ENCODE peak calls at places on chromosome 12, in eight cellular contexts. A is right lobe of liver, W is body of pancreas, L is thyroid gland, G is stomach, P is A549, U is suprapubic skin, K is GM12891. V is an unnamed sample.

GRCh38 chr12:57621497-57622292 is 10.5 kb downstream of the ARHGEF25 start:
- DNase-seq in L (peak; percentile 59), K (peak; percentile 76), P (peak; percentile 88), W (peak; percentile 73), G (peak; percentile 62), U (no peak), A (peak; percentile 71), V (peak; percentile 73)

GRCh38 chr12:115648463-115648862 is 629.0 kb downstream of the MED13L start:
- DNase-seq in A (no peak), P (no peak), U (no peak), G (no peak), W (no peak), K (no peak), L (no peak), V (no peak)

GRCh38 chr12:13024151-13024946 is 19.8 kb upstream of the FAM234B start:
- DNase-seq in K (no peak), L (peak; percentile 34), W (peak; percentile 33), G (peak; percentile 31), U (no peak), P (peak; percentile 45), A (no peak), V (no peak)

GRCh38 chr12:22257100-22257499 is 77.4 kb downstream of the ST8SIA1 start:
- DNase-seq in A (no peak), W (no peak), L (no peak), K (no peak), G (no peak), P (no peak), U (no peak), V (no peak)

GRCh38 chr12:54701940-54702592 is 53.9 kb upstream of the DCD start:
- DNase-seq in U (no peak), G (no peak), W (no peak), K (peak; percentile 23), L (no peak), P (peak; percentile 34), A (no peak), V (peak; percentile 75)

GRCh38 chr12:78062781-78063180 is 232.1 kb downstream of the NAV3 start:
- DNase-seq in U (no peak), L (peak; percentile 56), A (no peak), G (peak; percentile 31), W (peak; percentile 54), P (no peak), K (no peak), V (no peak)

GRCh38 chr12:119372540-119372939 is 38.0 kb downstream of the CCDC60 start:
- DNase-seq in G (no peak), P (no peak), W (no peak), K (no peak), A (no peak), L (no peak), U (no peak), V (no peak)

GRCh38 chr12:65800928-65801327 is 23.4 kb upstream of the HMGA2 start:
- DNase-seq in P (no peak), W (no peak), A (no peak), K (no peak), L (no peak), G (no peak), U (no peak), V (no peak)

GRCh38 chr12:108468149-108468968 is 46.7 kb upstream of the FICD start:
- DNase-seq in W (no peak), L (no peak), U (no peak), K (peak; percentile 32), A (no peak), P (peak; percentile 27), G (no peak), V (peak; percentile 57)

DNA sequence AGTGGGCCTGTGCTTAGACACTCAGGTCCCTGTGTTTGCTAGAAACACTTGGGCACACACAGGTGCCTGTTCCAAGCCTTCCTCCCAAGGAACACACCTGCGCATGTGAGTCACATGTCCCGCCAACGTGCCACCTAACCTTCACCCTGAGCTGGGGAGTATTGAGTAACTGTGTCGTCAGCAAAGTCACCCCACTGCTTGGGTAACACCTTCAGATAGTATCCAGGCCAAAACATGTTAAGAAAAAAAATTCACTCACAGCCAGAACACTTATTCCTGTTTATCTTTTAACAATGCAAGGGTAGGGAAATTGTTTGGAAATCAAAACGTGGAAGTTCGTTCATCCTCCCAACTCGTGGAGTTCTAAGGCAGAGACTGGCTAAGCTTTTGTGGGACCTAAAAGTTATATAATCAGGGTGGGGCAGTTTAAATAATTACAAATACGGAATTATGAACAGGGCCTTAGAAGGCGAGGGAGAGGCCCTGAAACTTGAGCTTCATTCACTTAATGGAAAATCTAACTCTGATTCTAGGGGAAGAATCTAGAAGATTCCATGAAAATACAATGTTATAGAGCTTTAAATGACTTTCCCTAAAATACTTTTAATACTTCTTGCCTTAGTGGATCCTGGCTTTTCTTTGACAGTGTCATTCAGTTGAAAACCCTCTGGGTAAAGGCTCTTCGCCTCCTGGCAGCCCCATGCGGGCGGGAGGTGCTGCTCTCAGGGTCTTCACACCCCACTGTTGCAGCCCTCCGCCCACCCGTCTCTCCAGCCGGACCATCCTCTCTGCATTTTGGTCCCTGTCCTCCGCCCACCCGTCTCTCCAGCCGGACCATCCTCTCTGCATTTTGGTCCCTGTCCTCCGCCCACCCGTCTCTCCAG is 30.3 kb upstream of the ADIPOR2 start:
- DNase-seq in P (no peak), L (peak; percentile 66), K (no peak), U (no peak), W (peak; percentile 98), G (peak; percentile 96), A (peak; percentile 92), V (peak; percentile 71)
- TF ChIP-seq POLR2A in P (no peak), L (no peak), K (no peak), U (no peak), W (no peak), G (no peak), A (peak; percentile 65), V (no peak)

GRCh38 chr12:3732901-3733300 is 20.0 kb downstream of the CRACR2A start:
- DNase-seq in G (peak; percentile 72), L (no peak), A (no peak), W (peak; percentile 31), P (no peak), K (no peak), U (no peak), V (no peak)
- TF ChIP-seq POLR2A in G (no peak), L (no peak), A (no peak), W (no peak), P (no peak), K (no peak), U (no peak), V (no peak)

GRCh38 chr12:52649066-52649465 is 2.9 kb downstream of the KRT2 start:
- DNase-seq in W (no peak), K (no peak), L (no peak), G (no peak), U (no peak), P (no peak), A (no peak), V (no peak)

GRCh38 chr12:52647601-52648000 is 4.4 kb downstream of the KRT2 start:
- DNase-seq in W (no peak), L (no peak), P (no peak), G (no peak), A (no peak), U (no peak), K (no peak), V (no peak)

GRCh38 chr12:52646613-52647012 is 5.4 kb downstream of the KRT2 start:
- DNase-seq in K (no peak), A (no peak), G (no peak), L (no peak), P (no peak), W (no peak), U (no peak), V (no peak)

GRCh38 chr12:52645982-52646381 is 6.0 kb downstream of the KRT2 start:
- DNase-seq in P (no peak), U (no peak), W (no peak), L (no peak), G (no peak), A (no peak), K (no peak), V (peak; percentile 57)

GRCh38 chr12:52648012-52648550 is 3.9 kb downstream of the KRT2 start:
- DNase-seq in W (no peak), K (no peak), G (no peak), U (no peak), A (no peak), L (no peak), P (no peak), V (no peak)
- TF ChIP-seq POLR2A in W (no peak), K (no peak), G (no peak), U (no peak), A (no peak), L (no peak), P (no peak), V (no peak)

GRCh38 chr12:131836193-131836592 is 8.0 kb downstream of the MMP17 start:
- DNase-seq in W (no peak), K (no peak), L (no peak), A (no peak), G (no peak), P (no peak), U (no peak), V (peak; percentile 43)

GRCh38 chr12:131833288-131833895 is 5.2 kb downstream of the MMP17 start:
- DNase-seq in K (no peak), U (peak; percentile 61), A (no peak), P (no peak), W (no peak), G (no peak), L (no peak), V (no peak)

GRCh38 chr12:131833896-131834641 is 5.9 kb downstream of the MMP17 start:
- DNase-seq in U (peak; percentile 78), L (no peak), P (no peak), A (no peak), K (no peak), G (no peak), W (no peak), V (peak; percentile 12)

GRCh38 chr12:131835616-131836171 is 7.5 kb downstream of the MMP17 start:
- DNase-seq in W (no peak), P (no peak), L (no peak), K (no peak), G (no peak), U (peak; percentile 71), A (no peak), V (no peak)

GRCh38 chr12:131834798-131835615 is 6.8 kb downstream of the MMP17 start:
- DNase-seq in K (no peak), G (peak; percentile 59), U (peak; percentile 78), P (no peak), A (no peak), L (no peak), W (peak; percentile 35), V (no peak)
- TF ChIP-seq POLR2A in K (no peak), G (no peak), U (no peak), P (no peak), A (no peak), L (no peak), W (no peak), V (no peak)

GRCh38 chr12:27523642-27524488 is at the start of gene PPFIBP1:
- DNase-seq in W (peak; percentile 99), L (peak; percentile 99), A (peak; percentile 99), K (peak; percentile 72), U (peak; percentile 98), P (peak; percentile 97), G (peak; percentile 99), V (peak; percentile 91)
- TF ChIP-seq POLR2A in W (peak; percentile 96), L (peak; percentile 98), A (peak; percentile 98), K (no peak), U (no peak), P (peak; percentile 83), G (peak; percentile 69), V (peak; percentile 54)

GRCh38 chr12:47818701-47819543 is 781 bp downstream of the HDAC7 start:
- DNase-seq in K (no peak), W (peak; percentile 52), U (peak; percentile 88), L (peak; percentile 66), A (peak; percentile 78), P (peak; percentile 51), G (peak; percentile 49), V (peak; percentile 64)
- TF ChIP-seq POLR2A in K (no peak), W (peak; percentile 17), U (no peak), L (peak; percentile 58), A (peak; percentile 46), P (peak; percentile 11), G (no peak), V (no peak)

GRCh38 chr12:129720618-129721017 is 183.2 kb downstream of the TMEM132D start:
- DNase-seq in W (no peak), U (no peak), G (no peak), K (no peak), A (no peak), L (no peak), P (no peak), V (no peak)
- TF ChIP-seq POLR2A in W (no peak), U (no peak), G (no peak), K (no peak), A (no peak), L (no peak), P (no peak), V (no peak)